ENCODE peak calls at places on chromosomes 4 and X, in six cellular contexts. One of them, this sample, is unnamed.

GRCh38 chr4:8515316-8516060 is 64.7 kb upstream of the GPR78 start:
- DNase-seq in IMR-90: peak
- DNase-seq in GM12865: no peak
- DNase-seq in ovary: no peak
- DNase-seq in heart right ventricle: no peak
- DNase-seq in AG09319: no peak
- DNase-seq in this sample: no peak

GRCh38 chrX:13938053-13938765 is 91.5 kb downstream of the GEMIN8 start:
- DNase-seq in ovary: peak
- DNase-seq in IMR-90: peak
- DNase-seq in heart right ventricle: peak
- DNase-seq in GM12865: peak
- DNase-seq in AG09319: no peak
- DNase-seq in this sample: peak

GRCh38 chr4:146654648-146654975 is 15.9 kb downstream of the POU4F2 start:
- DNase-seq in heart right ventricle: no peak
- DNase-seq in IMR-90: no peak
- DNase-seq in GM12865: no peak
- DNase-seq in ovary: no peak
- DNase-seq in AG09319: no peak
- DNase-seq in this sample: no peak

GRCh38 chrX:133609151-133609550 is 193.9 kb upstream of the GPC4 start:
- DNase-seq in heart right ventricle: no peak
- DNase-seq in ovary: no peak
- DNase-seq in GM12865: no peak
- DNase-seq in AG09319: no peak
- DNase-seq in IMR-90: no peak
- DNase-seq in this sample: no peak

GRCh38 chr4:87209696-87210095 is 10.7 kb downstream of the KLHL8 start:
- DNase-seq in AG09319: no peak
- DNase-seq in GM12865: peak
- DNase-seq in ovary: peak
- DNase-seq in IMR-90: no peak
- DNase-seq in heart right ventricle: peak
- DNase-seq in this sample: peak

GRCh38 chr4:133147365-133147821 is 1.7 kb upstream of the PCDH10 start:
- DNase-seq in heart right ventricle: no peak
- DNase-seq in IMR-90: no peak
- DNase-seq in AG09319: no peak
- DNase-seq in ovary: no peak
- DNase-seq in GM12865: no peak
- DNase-seq in this sample: no peak

GRCh38 chrX:46831620-46832327 is 5.1 kb upstream of the RP2 start:
- DNase-seq in GM12865: no peak
- DNase-seq in IMR-90: peak
- DNase-seq in heart right ventricle: no peak
- DNase-seq in ovary: no peak
- DNase-seq in AG09319: no peak
- DNase-seq in this sample: no peak

GRCh38 chr4:72971572-72971971 is 97.9 kb downstream of the COX18 start:
- DNase-seq in IMR-90: peak
- DNase-seq in ovary: no peak
- DNase-seq in GM12865: no peak
- DNase-seq in heart right ventricle: no peak
- DNase-seq in AG09319: peak
- DNase-seq in this sample: no peak

GRCh38 chrX:135389243-135389642 is 32.5 kb upstream of the SMIM10L2A start:
- DNase-seq in heart right ventricle: no peak
- DNase-seq in GM12865: no peak
- DNase-seq in ovary: no peak
- DNase-seq in AG09319: no peak
- DNase-seq in IMR-90: no peak
- DNase-seq in this sample: no peak

GRCh38 chrX:40072246-40072645 is 25.5 kb downstream of the BCOR start:
- DNase-seq in GM12865: no peak
- DNase-seq in ovary: no peak
- DNase-seq in AG09319: no peak
- DNase-seq in IMR-90: no peak
- DNase-seq in heart right ventricle: no peak
- DNase-seq in this sample: no peak

GRCh38 chrX:72131317-72132294 is at the start of gene RTL5:
- DNase-seq in AG09319: peak
- DNase-seq in IMR-90: peak
- DNase-seq in ovary: peak
- DNase-seq in GM12865: peak
- DNase-seq in heart right ventricle: peak
- DNase-seq in this sample: peak
- TF ChIP-seq CTCF in AG09319: no peak
- TF ChIP-seq CTCF in IMR-90: no peak
- TF ChIP-seq CTCF in ovary: no peak
- TF ChIP-seq CTCF in GM12865: no peak
- TF ChIP-seq CTCF in heart right ventricle: no peak
- TF ChIP-seq CTCF in this sample: no peak

GRCh38 chr4:7190278-7190594 is 2.1 kb upstream of the SORCS2 start:
- DNase-seq in heart right ventricle: no peak
- DNase-seq in AG09319: no peak
- DNase-seq in IMR-90: no peak
- DNase-seq in GM12865: no peak
- DNase-seq in ovary: no peak
- DNase-seq in this sample: no peak

GRCh38 chr4:7190668-7191545 is 1.4 kb upstream of the SORCS2 start:
- DNase-seq in ovary: peak
- DNase-seq in AG09319: no peak
- DNase-seq in heart right ventricle: no peak
- DNase-seq in IMR-90: no peak
- DNase-seq in GM12865: no peak
- DNase-seq in this sample: no peak

GRCh38 chr4:7187691-7188090 is 4.6 kb upstream of the SORCS2 start:
- DNase-seq in IMR-90: no peak
- DNase-seq in AG09319: no peak
- DNase-seq in heart right ventricle: no peak
- DNase-seq in GM12865: no peak
- DNase-seq in ovary: no peak
- DNase-seq in this sample: no peak

GRCh38 chr4:7189066-7189465 is 3.3 kb upstream of the SORCS2 start:
- DNase-seq in IMR-90: no peak
- DNase-seq in AG09319: no peak
- DNase-seq in heart right ventricle: no peak
- DNase-seq in GM12865: no peak
- DNase-seq in ovary: no peak
- DNase-seq in this sample: no peak

DNA sequence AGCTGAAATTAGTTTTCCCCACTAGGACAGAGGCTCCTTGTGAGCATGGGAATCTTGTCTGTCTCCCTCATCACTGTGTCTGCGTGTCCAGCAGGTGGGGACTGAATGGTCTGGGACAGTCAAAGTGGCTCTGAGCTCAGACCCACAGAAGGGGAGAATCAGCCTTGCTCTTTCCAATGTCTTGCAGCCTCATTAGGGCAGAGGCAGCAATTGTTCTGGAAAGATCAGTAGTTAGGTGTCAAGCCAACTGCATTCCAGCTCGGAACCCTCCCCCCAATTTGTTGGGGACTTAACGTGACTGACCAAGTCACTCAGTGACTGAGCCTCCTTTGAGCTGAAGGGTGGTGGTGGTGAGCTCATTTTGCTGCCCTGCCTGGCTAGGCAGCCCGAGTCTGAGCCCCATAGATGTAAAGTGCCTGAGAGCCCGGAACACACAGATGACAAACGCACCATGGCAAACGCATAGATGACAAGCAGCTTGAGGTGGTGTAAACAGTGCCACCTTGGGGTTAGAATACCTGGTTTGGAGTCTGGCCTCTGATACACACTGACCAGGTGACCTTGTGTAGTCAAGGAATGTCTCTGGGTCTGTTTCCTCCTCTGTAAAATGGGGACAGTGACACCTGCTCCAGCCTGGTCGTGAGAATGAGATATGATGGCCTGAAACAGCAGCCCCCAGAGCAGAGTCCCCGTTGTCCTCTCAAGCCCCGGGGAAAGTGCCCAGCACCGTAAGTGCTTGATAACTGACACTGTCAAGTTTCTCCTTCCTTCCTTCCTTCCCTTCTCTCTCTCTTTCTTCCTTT is 2.7 kb upstream of the SORCS2 start:
- DNase-seq in ovary: no peak
- DNase-seq in IMR-90: no peak
- DNase-seq in GM12865: no peak
- DNase-seq in AG09319: no peak
- DNase-seq in heart right ventricle: no peak
- DNase-seq in this sample: no peak
- TF ChIP-seq CTCF in ovary: no peak
- TF ChIP-seq CTCF in IMR-90: no peak
- TF ChIP-seq CTCF in GM12865: no peak
- TF ChIP-seq CTCF in AG09319: no peak
- TF ChIP-seq CTCF in heart right ventricle: no peak
- TF ChIP-seq CTCF in this sample: no peak

GRCh38 chrX:107029752-107030151 is 29.7 kb upstream of the MORC4 start:
- DNase-seq in heart right ventricle: no peak
- DNase-seq in AG09319: no peak
- DNase-seq in ovary: no peak
- DNase-seq in GM12865: no peak
- DNase-seq in IMR-90: no peak
- DNase-seq in this sample: no peak

GRCh38 chrX:107025538-107025937 is 25.5 kb upstream of the MORC4 start:
- DNase-seq in heart right ventricle: no peak
- DNase-seq in GM12865: peak
- DNase-seq in IMR-90: peak
- DNase-seq in AG09319: no peak
- DNase-seq in ovary: no peak
- DNase-seq in this sample: peak
- TF ChIP-seq CTCF in heart right ventricle: peak
- TF ChIP-seq CTCF in GM12865: peak
- TF ChIP-seq CTCF in IMR-90: peak
- TF ChIP-seq CTCF in AG09319: peak
- TF ChIP-seq CTCF in ovary: no peak
- TF ChIP-seq CTCF in this sample: no peak

GRCh38 chr4:20423420-20423819 is 171.7 kb downstream of the SLIT2 start:
- DNase-seq in AG09319: no peak
- DNase-seq in ovary: no peak
- DNase-seq in heart right ventricle: no peak
- DNase-seq in GM12865: no peak
- DNase-seq in IMR-90: no peak
- DNase-seq in this sample: no peak
- TF ChIP-seq CTCF in AG09319: no peak
- TF ChIP-seq CTCF in ovary: no peak
- TF ChIP-seq CTCF in heart right ventricle: no peak
- TF ChIP-seq CTCF in GM12865: no peak
- TF ChIP-seq CTCF in IMR-90: no peak
- TF ChIP-seq CTCF in this sample: no peak

This sample was measured in GM20000.